ENCODE peak calls at places on chromosome 15, in five cellular contexts. One of them, this sample, is unnamed.
A peak's percentile ranks its signal among the peaks of the same experiment; 100 is the strongest.

GRCh38 chr15:101530224-101530958 is 40.9 kb upstream of the PCSK6 start:
- DNase-seq in SK-N-SH: peak; percentile 6
- DNase-seq in stomach: no peak
- DNase-seq in HepG2: no peak
- DNase-seq in upper lobe of left lung: no peak
- DNase-seq in this sample: no peak

GRCh38 chr15:60859996-60860494 is 369.1 kb downstream of the RORA start:
- DNase-seq in stomach: no peak
- DNase-seq in upper lobe of left lung: no peak
- DNase-seq in HepG2: no peak
- DNase-seq in SK-N-SH: no peak
- DNase-seq in this sample: no peak

GRCh38 chr15:78223396-78224023 is 10.9 kb downstream of the ACSBG1 start:
- DNase-seq in SK-N-SH: no peak
- DNase-seq in stomach: no peak
- DNase-seq in HepG2: no peak
- DNase-seq in upper lobe of left lung: no peak
- DNase-seq in this sample: peak; percentile 12

GRCh38 chr15:60804986-60805949 is 326.3 kb upstream of the ICE2 start:
- DNase-seq in HepG2: no peak
- DNase-seq in SK-N-SH: no peak
- DNase-seq in upper lobe of left lung: no peak
- DNase-seq in stomach: no peak
- DNase-seq in this sample: no peak

GRCh38 chr15:64949383-64950141 is 37.9 kb downstream of the ANKDD1A start:
- DNase-seq in stomach: no peak
- DNase-seq in HepG2: no peak
- DNase-seq in SK-N-SH: no peak
- DNase-seq in upper lobe of left lung: peak; percentile 52
- DNase-seq in this sample: no peak

GRCh38 chr15:40197434-40197833 is 36.6 kb downstream of the BUB1B start:
- DNase-seq in upper lobe of left lung: no peak
- DNase-seq in SK-N-SH: no peak
- DNase-seq in HepG2: no peak
- DNase-seq in stomach: no peak
- DNase-seq in this sample: no peak

GRCh38 chr15:90762109-90762508 is 45.0 kb downstream of the BLM start:
- DNase-seq in stomach: peak; percentile 34
- DNase-seq in upper lobe of left lung: no peak
- DNase-seq in SK-N-SH: no peak
- DNase-seq in HepG2: no peak
- DNase-seq in this sample: peak; percentile 83

GRCh38 chr15:82647835-82648256 is 683 bp upstream of the CPEB1 start:
- DNase-seq in upper lobe of left lung: peak; percentile 91
- DNase-seq in HepG2: no peak
- DNase-seq in stomach: no peak
- DNase-seq in SK-N-SH: peak; percentile 84
- DNase-seq in this sample: peak; percentile 83

GRCh38 chr15:88605507-88606436 is 15.4 kb upstream of the AEN start:
- DNase-seq in SK-N-SH: peak; percentile 65
- DNase-seq in HepG2: no peak
- DNase-seq in upper lobe of left lung: peak; percentile 86
- DNase-seq in stomach: peak; percentile 50
- DNase-seq in this sample: peak; percentile 76

GRCh38 chr15:73442436-73442835 is 528 bp upstream of the REC114 start:
- DNase-seq in upper lobe of left lung: no peak
- DNase-seq in stomach: no peak
- DNase-seq in HepG2: no peak
- DNase-seq in SK-N-SH: no peak
- DNase-seq in this sample: no peak

GRCh38 chr15:48688493-48688892 is 43.0 kb upstream of the FBN1 start:
- DNase-seq in HepG2: no peak
- DNase-seq in SK-N-SH: no peak
- DNase-seq in stomach: no peak
- DNase-seq in upper lobe of left lung: no peak
- DNase-seq in this sample: no peak
- H3K4me1 ChIP-seq in HepG2: peaks cover under 1% of the 10 kb centered on the region
- H3K4me1 ChIP-seq in SK-N-SH: no peaks in the 10 kb centered on the region
- H3K4me1 ChIP-seq in stomach: no peaks in the 10 kb centered on the region
- H3K4me1 ChIP-seq in upper lobe of left lung: no peaks in the 10 kb centered on the region
- H3K4me1 ChIP-seq in this sample: no peaks in the 10 kb centered on the region

GRCh38 chr15:96333194-96334016 is 2.9 kb downstream of the NR2F2 start:
- DNase-seq in upper lobe of left lung: peak; percentile 89
- DNase-seq in stomach: no peak
- DNase-seq in SK-N-SH: peak; percentile 57
- DNase-seq in HepG2: no peak
- DNase-seq in this sample: no peak
- H3K4me3 ChIP-seq in upper lobe of left lung: peak overlapping the region; percentile 62
- H3K4me3 ChIP-seq in stomach: peak overlapping the region; percentile 86
- H3K4me3 ChIP-seq in SK-N-SH: peak overlapping the region; percentile 63
- H3K4me3 ChIP-seq in HepG2: peak overlapping the region; percentile 68
- H3K4me3 ChIP-seq in this sample: peak overlapping the region; percentile 80

GRCh38 chr15:69061414-69061842 is 46.9 kb downstream of the NOX5 start:
- DNase-seq in HepG2: no peak
- DNase-seq in SK-N-SH: peak; percentile 49
- DNase-seq in stomach: no peak
- DNase-seq in upper lobe of left lung: no peak
- DNase-seq in this sample: no peak
- TF ChIP-seq POLR2AphosphoS5 in HepG2: no peak
- TF ChIP-seq POLR2AphosphoS5 in SK-N-SH: no peak
- TF ChIP-seq POLR2AphosphoS5 in stomach: no peak
- TF ChIP-seq POLR2AphosphoS5 in upper lobe of left lung: no peak
- TF ChIP-seq POLR2AphosphoS5 in this sample: no peak

GRCh38 chr15:70029297-70029701 is 68.4 kb downstream of the TLE3 start:
- DNase-seq in upper lobe of left lung: no peak
- DNase-seq in SK-N-SH: no peak
- DNase-seq in stomach: no peak
- DNase-seq in HepG2: no peak
- DNase-seq in this sample: peak; percentile 56
- H3K4me1 ChIP-seq in upper lobe of left lung: peaks cover 10% of the 10 kb centered on the region
- H3K4me1 ChIP-seq in SK-N-SH: peaks cover 22% of the 10 kb centered on the region
- H3K4me1 ChIP-seq in stomach: peaks cover 29% of the 10 kb centered on the region
- H3K4me1 ChIP-seq in HepG2: no peaks in the 10 kb centered on the region
- H3K4me1 ChIP-seq in this sample: peaks cover 12% of the 10 kb centered on the region

This sample was measured in spleen.